ENCODE peak calls at places on chromosomes 5 and 9, in nine cellular contexts. One of them, this sample, is unnamed.

GRCh38 chr9:116096046-116096445 is 57.5 kb upstream of the PAPPA start:
- DNase-seq in cerebellar cortex: no peak
- DNase-seq in ureter: no peak
- DNase-seq in nucleus accumbens: no peak
- DNase-seq in erythroblast: no peak
- DNase-seq in iris pigment epithelial cell: peak
- DNase-seq in H7: no peak
- DNase-seq in foreskin keratinocyte: peak
- DNase-seq in non-pigmented ciliary epithelial cell: no peak
- DNase-seq in this sample: peak

GRCh38 chr5:168649306-168649705 is 70.1 kb upstream of the PANK3 start:
- DNase-seq in erythroblast: no peak
- DNase-seq in non-pigmented ciliary epithelial cell: no peak
- DNase-seq in H7: no peak
- DNase-seq in iris pigment epithelial cell: peak
- DNase-seq in foreskin keratinocyte: no peak
- DNase-seq in ureter: no peak
- DNase-seq in cerebellar cortex: no peak
- DNase-seq in nucleus accumbens: no peak
- DNase-seq in this sample: no peak

GRCh38 chr5:93717162-93717561 is 24.2 kb downstream of the POU5F2 start:
- DNase-seq in foreskin keratinocyte: no peak
- DNase-seq in ureter: no peak
- DNase-seq in nucleus accumbens: peak
- DNase-seq in non-pigmented ciliary epithelial cell: no peak
- DNase-seq in erythroblast: no peak
- DNase-seq in H7: no peak
- DNase-seq in iris pigment epithelial cell: peak
- DNase-seq in cerebellar cortex: no peak
- DNase-seq in this sample: no peak

GRCh38 chr9:109477269-109478203 is 20.6 kb downstream of the PTPN3 start:
- DNase-seq in ureter: peak
- DNase-seq in H7: no peak
- DNase-seq in cerebellar cortex: peak
- DNase-seq in nucleus accumbens: no peak
- DNase-seq in foreskin keratinocyte: no peak
- DNase-seq in iris pigment epithelial cell: no peak
- DNase-seq in non-pigmented ciliary epithelial cell: no peak
- DNase-seq in erythroblast: peak
- DNase-seq in this sample: peak

GRCh38 chr9:117028103-117028858 is 341.2 kb downstream of the TRIM32 start:
- DNase-seq in non-pigmented ciliary epithelial cell: no peak
- DNase-seq in ureter: no peak
- DNase-seq in iris pigment epithelial cell: peak
- DNase-seq in H7: no peak
- DNase-seq in foreskin keratinocyte: no peak
- DNase-seq in erythroblast: no peak
- DNase-seq in cerebellar cortex: no peak
- DNase-seq in nucleus accumbens: no peak
- DNase-seq in this sample: no peak

GRCh38 chr9:82431121-82431520 is 442.5 kb downstream of the SPATA31D1 start:
- DNase-seq in nucleus accumbens: no peak
- DNase-seq in H7: no peak
- DNase-seq in foreskin keratinocyte: no peak
- DNase-seq in iris pigment epithelial cell: no peak
- DNase-seq in cerebellar cortex: no peak
- DNase-seq in non-pigmented ciliary epithelial cell: no peak
- DNase-seq in erythroblast: no peak
- DNase-seq in ureter: no peak
- DNase-seq in this sample: no peak

GRCh38 chr5:60687927-60688720 is 11.8 kb downstream of the DEPDC1B start:
- DNase-seq in cerebellar cortex: peak
- DNase-seq in nucleus accumbens: no peak
- DNase-seq in foreskin keratinocyte: peak
- DNase-seq in ureter: no peak
- DNase-seq in non-pigmented ciliary epithelial cell: peak
- DNase-seq in iris pigment epithelial cell: peak
- DNase-seq in erythroblast: peak
- DNase-seq in H7: no peak
- DNase-seq in this sample: no peak

GRCh38 chr9:113966394-113966793 is 90.3 kb downstream of the ZNF618 start:
- DNase-seq in nucleus accumbens: no peak
- DNase-seq in foreskin keratinocyte: no peak
- DNase-seq in H7: no peak
- DNase-seq in ureter: no peak
- DNase-seq in non-pigmented ciliary epithelial cell: no peak
- DNase-seq in erythroblast: no peak
- DNase-seq in cerebellar cortex: no peak
- DNase-seq in iris pigment epithelial cell: no peak
- DNase-seq in this sample: no peak

GRCh38 chr9:18829858-18830257 is 203.2 kb downstream of the SAXO1 start:
- DNase-seq in H7: no peak
- DNase-seq in cerebellar cortex: no peak
- DNase-seq in ureter: no peak
- DNase-seq in non-pigmented ciliary epithelial cell: no peak
- DNase-seq in foreskin keratinocyte: no peak
- DNase-seq in iris pigment epithelial cell: no peak
- DNase-seq in nucleus accumbens: no peak
- DNase-seq in erythroblast: no peak
- DNase-seq in this sample: no peak

GRCh38 chr5:128135286-128135685 is 51.7 kb downstream of the SLC12A2 start:
- DNase-seq in foreskin keratinocyte: no peak
- DNase-seq in nucleus accumbens: no peak
- DNase-seq in iris pigment epithelial cell: no peak
- DNase-seq in erythroblast: no peak
- DNase-seq in ureter: no peak
- DNase-seq in H7: no peak
- DNase-seq in cerebellar cortex: no peak
- DNase-seq in non-pigmented ciliary epithelial cell: no peak
- DNase-seq in this sample: no peak

GRCh38 chr5:140224658-140225057 is 49.7 kb downstream of the CYSTM1 start:
- DNase-seq in iris pigment epithelial cell: no peak
- DNase-seq in non-pigmented ciliary epithelial cell: no peak
- DNase-seq in ureter: no peak
- DNase-seq in erythroblast: no peak
- DNase-seq in H7: no peak
- DNase-seq in cerebellar cortex: no peak
- DNase-seq in foreskin keratinocyte: no peak
- DNase-seq in nucleus accumbens: no peak
- DNase-seq in this sample: no peak

GRCh38 chr9:6229604-6230003 is 14.0 kb downstream of the IL33 start:
- DNase-seq in ureter: no peak
- DNase-seq in iris pigment epithelial cell: peak
- DNase-seq in erythroblast: no peak
- DNase-seq in cerebellar cortex: no peak
- DNase-seq in H7: no peak
- DNase-seq in foreskin keratinocyte: no peak
- DNase-seq in non-pigmented ciliary epithelial cell: no peak
- DNase-seq in nucleus accumbens: no peak
- DNase-seq in this sample: no peak

GRCh38 chr9:17462869-17463464 is 115.9 kb upstream of the SH3GL2 start:
- DNase-seq in iris pigment epithelial cell: peak
- DNase-seq in foreskin keratinocyte: peak
- DNase-seq in ureter: no peak
- DNase-seq in cerebellar cortex: peak
- DNase-seq in nucleus accumbens: no peak
- DNase-seq in erythroblast: peak
- DNase-seq in H7: peak
- DNase-seq in non-pigmented ciliary epithelial cell: peak
- DNase-seq in this sample: no peak

GRCh38 chr5:149961186-149961685 is 678 bp downstream of the SLC26A2 start:
- DNase-seq in ureter: no peak
- DNase-seq in nucleus accumbens: no peak
- DNase-seq in erythroblast: no peak
- DNase-seq in non-pigmented ciliary epithelial cell: no peak
- DNase-seq in cerebellar cortex: peak
- DNase-seq in H7: no peak
- DNase-seq in foreskin keratinocyte: peak
- DNase-seq in iris pigment epithelial cell: no peak
- DNase-seq in this sample: no peak

GRCh38 chr5:169701910-169702451 is 64.9 kb downstream of the DOCK2 start:
- DNase-seq in iris pigment epithelial cell: peak
- DNase-seq in nucleus accumbens: no peak
- DNase-seq in non-pigmented ciliary epithelial cell: no peak
- DNase-seq in cerebellar cortex: peak
- DNase-seq in erythroblast: peak
- DNase-seq in H7: peak
- DNase-seq in foreskin keratinocyte: peak
- DNase-seq in ureter: no peak
- DNase-seq in this sample: no peak

GRCh38 chr9:98807070-98807810 is at the start of gene GALNT12:
- DNase-seq in iris pigment epithelial cell: no peak
- DNase-seq in erythroblast: no peak
- DNase-seq in ureter: no peak
- DNase-seq in non-pigmented ciliary epithelial cell: no peak
- DNase-seq in H7: peak
- DNase-seq in nucleus accumbens: peak
- DNase-seq in foreskin keratinocyte: no peak
- DNase-seq in cerebellar cortex: no peak
- DNase-seq in this sample: no peak

GRCh38 chr9:127973169-127974001 is 7.4 kb downstream of the EEIG1 start:
- DNase-seq in nucleus accumbens: no peak
- DNase-seq in non-pigmented ciliary epithelial cell: no peak
- DNase-seq in foreskin keratinocyte: no peak
- DNase-seq in iris pigment epithelial cell: no peak
- DNase-seq in erythroblast: no peak
- DNase-seq in H7: peak
- DNase-seq in ureter: no peak
- DNase-seq in cerebellar cortex: peak
- DNase-seq in this sample: no peak

GRCh38 chr5:137621861-137622823 is 113.7 kb downstream of the KLHL3 start:
- DNase-seq in non-pigmented ciliary epithelial cell: no peak
- DNase-seq in H7: no peak
- DNase-seq in erythroblast: no peak
- DNase-seq in foreskin keratinocyte: peak
- DNase-seq in ureter: no peak
- DNase-seq in cerebellar cortex: no peak
- DNase-seq in iris pigment epithelial cell: peak
- DNase-seq in nucleus accumbens: peak
- DNase-seq in this sample: peak

GRCh38 chr5:968953-969352 is 39.6 kb upstream of the NKD2 start:
- DNase-seq in ureter: no peak
- DNase-seq in erythroblast: no peak
- DNase-seq in cerebellar cortex: no peak
- DNase-seq in iris pigment epithelial cell: no peak
- DNase-seq in nucleus accumbens: no peak
- DNase-seq in non-pigmented ciliary epithelial cell: no peak
- DNase-seq in foreskin keratinocyte: no peak
- DNase-seq in H7: no peak
- DNase-seq in this sample: no peak

GRCh38 chr5:54259090-54259489 is 51.3 kb downstream of the ARL15 start:
- DNase-seq in nucleus accumbens: no peak
- DNase-seq in ureter: no peak
- DNase-seq in H7: no peak
- DNase-seq in non-pigmented ciliary epithelial cell: no peak
- DNase-seq in foreskin keratinocyte: peak
- DNase-seq in iris pigment epithelial cell: peak
- DNase-seq in cerebellar cortex: no peak
- DNase-seq in erythroblast: no peak
- DNase-seq in this sample: no peak

GRCh38 chr9:117715411-117715989 is 11.3 kb downstream of the TLR4 start:
- DNase-seq in ureter: no peak
- DNase-seq in erythroblast: no peak
- DNase-seq in H7: no peak
- DNase-seq in foreskin keratinocyte: no peak
- DNase-seq in non-pigmented ciliary epithelial cell: no peak
- DNase-seq in nucleus accumbens: no peak
- DNase-seq in cerebellar cortex: no peak
- DNase-seq in iris pigment epithelial cell: peak
- DNase-seq in this sample: no peak

GRCh38 chr9:83130541-83130940 is 67.6 kb upstream of the RASEF start:
- DNase-seq in H7: no peak
- DNase-seq in erythroblast: no peak
- DNase-seq in iris pigment epithelial cell: peak
- DNase-seq in foreskin keratinocyte: peak
- DNase-seq in non-pigmented ciliary epithelial cell: peak
- DNase-seq in cerebellar cortex: no peak
- DNase-seq in ureter: no peak
- DNase-seq in nucleus accumbens: no peak
- DNase-seq in this sample: peak

GRCh38 chr9:108156270-108156998 is 666.9 kb upstream of the KLF4 start:
- DNase-seq in nucleus accumbens: no peak
- DNase-seq in non-pigmented ciliary epithelial cell: no peak
- DNase-seq in cerebellar cortex: no peak
- DNase-seq in foreskin keratinocyte: peak
- DNase-seq in erythroblast: peak
- DNase-seq in iris pigment epithelial cell: peak
- DNase-seq in ureter: no peak
- DNase-seq in H7: no peak
- DNase-seq in this sample: peak

GRCh38 chr5:37657046-37657445 is 182.8 kb downstream of the GDNF start:
- DNase-seq in cerebellar cortex: no peak
- DNase-seq in non-pigmented ciliary epithelial cell: no peak
- DNase-seq in erythroblast: no peak
- DNase-seq in nucleus accumbens: no peak
- DNase-seq in ureter: no peak
- DNase-seq in H7: no peak
- DNase-seq in foreskin keratinocyte: no peak
- DNase-seq in iris pigment epithelial cell: no peak
- DNase-seq in this sample: no peak

GRCh38 chr9:93114169-93114983 is 18.4 kb downstream of the CARD19 start:
- DNase-seq in ureter: peak
- DNase-seq in non-pigmented ciliary epithelial cell: no peak
- DNase-seq in nucleus accumbens: no peak
- DNase-seq in H7: peak
- DNase-seq in iris pigment epithelial cell: no peak
- DNase-seq in cerebellar cortex: no peak
- DNase-seq in foreskin keratinocyte: no peak
- DNase-seq in erythroblast: peak
- DNase-seq in this sample: no peak

GRCh38 chr9:38144421-38144820 is 75.4 kb upstream of the SHB start:
- DNase-seq in nucleus accumbens: no peak
- DNase-seq in ureter: no peak
- DNase-seq in non-pigmented ciliary epithelial cell: peak
- DNase-seq in H7: no peak
- DNase-seq in foreskin keratinocyte: peak
- DNase-seq in cerebellar cortex: no peak
- DNase-seq in iris pigment epithelial cell: peak
- DNase-seq in erythroblast: no peak
- DNase-seq in this sample: no peak

GRCh38 chr5:117494208-117494607 is 919.6 kb upstream of the SEMA6A start:
- DNase-seq in cerebellar cortex: no peak
- DNase-seq in H7: no peak
- DNase-seq in non-pigmented ciliary epithelial cell: no peak
- DNase-seq in ureter: no peak
- DNase-seq in iris pigment epithelial cell: no peak
- DNase-seq in nucleus accumbens: no peak
- DNase-seq in erythroblast: no peak
- DNase-seq in foreskin keratinocyte: no peak
- DNase-seq in this sample: no peak

GRCh38 chr5:172839669-172840068 is 5.6 kb downstream of the ERGIC1 start:
- DNase-seq in H7: no peak
- DNase-seq in nucleus accumbens: no peak
- DNase-seq in cerebellar cortex: peak
- DNase-seq in non-pigmented ciliary epithelial cell: no peak
- DNase-seq in iris pigment epithelial cell: no peak
- DNase-seq in erythroblast: no peak
- DNase-seq in foreskin keratinocyte: no peak
- DNase-seq in ureter: no peak
- DNase-seq in this sample: no peak

GRCh38 chr9:92897323-92897722 is 19.5 kb upstream of the ZNF484 start:
- DNase-seq in ureter: no peak
- DNase-seq in iris pigment epithelial cell: no peak
- DNase-seq in foreskin keratinocyte: no peak
- DNase-seq in nucleus accumbens: no peak
- DNase-seq in cerebellar cortex: no peak
- DNase-seq in H7: no peak
- DNase-seq in non-pigmented ciliary epithelial cell: no peak
- DNase-seq in erythroblast: no peak
- DNase-seq in this sample: no peak

GRCh38 chr9:105444130-105444529 is 3.7 kb upstream of the FSD1L start:
- DNase-seq in cerebellar cortex: no peak
- DNase-seq in H7: no peak
- DNase-seq in erythroblast: no peak
- DNase-seq in nucleus accumbens: no peak
- DNase-seq in iris pigment epithelial cell: peak
- DNase-seq in ureter: no peak
- DNase-seq in foreskin keratinocyte: peak
- DNase-seq in non-pigmented ciliary epithelial cell: no peak
- DNase-seq in this sample: peak